ENCODE peak calls at places on chromosomes 3 and 15, in eight cellular contexts. One of them, this sample, is unnamed.

GRCh38 chr15:90126022-90126421 is 23.8 kb upstream of the IDH2 start:
- DNase-seq in Calu3: no peak
- DNase-seq in omental fat pad: no peak
- DNase-seq in GM13977: no peak
- DNase-seq in astrocyte of the spinal cord: no peak
- DNase-seq in cardiac fibroblast: no peak
- DNase-seq in A549: peak
- DNase-seq in RWPE1: no peak
- DNase-seq in this sample: no peak

GRCh38 chr3:127041264-127041820 is 58.4 kb downstream of the PLXNA1 start:
- DNase-seq in Calu3: no peak
- DNase-seq in omental fat pad: no peak
- DNase-seq in GM13977: no peak
- DNase-seq in astrocyte of the spinal cord: no peak
- DNase-seq in cardiac fibroblast: no peak
- DNase-seq in A549: no peak
- DNase-seq in RWPE1: no peak
- DNase-seq in this sample: no peak

GRCh38 chr3:148697311-148698189 is at the start of gene AGTR1:
- DNase-seq in Calu3: peak
- DNase-seq in omental fat pad: peak
- DNase-seq in GM13977: no peak
- DNase-seq in astrocyte of the spinal cord: peak
- DNase-seq in cardiac fibroblast: peak
- DNase-seq in A549: peak
- DNase-seq in RWPE1: no peak
- DNase-seq in this sample: peak

GRCh38 chr3:143084856-143085731 is 34.5 kb upstream of the CHST2 start:
- DNase-seq in Calu3: no peak
- DNase-seq in omental fat pad: no peak
- DNase-seq in GM13977: peak
- DNase-seq in astrocyte of the spinal cord: peak
- DNase-seq in cardiac fibroblast: peak
- DNase-seq in A549: peak
- DNase-seq in RWPE1: peak
- DNase-seq in this sample: peak

GRCh38 chr3:32428092-32429068 is 36.7 kb downstream of the CMTM7 start:
- DNase-seq in Calu3: no peak
- DNase-seq in omental fat pad: no peak
- DNase-seq in GM13977: peak
- DNase-seq in astrocyte of the spinal cord: no peak
- DNase-seq in cardiac fibroblast: no peak
- DNase-seq in A549: no peak
- DNase-seq in RWPE1: no peak
- DNase-seq in this sample: no peak

GRCh38 chr3:155302476-155302875 is 9.0 kb upstream of the STRIT1 start:
- DNase-seq in Calu3: no peak
- DNase-seq in omental fat pad: no peak
- DNase-seq in GM13977: no peak
- DNase-seq in astrocyte of the spinal cord: peak
- DNase-seq in cardiac fibroblast: peak
- DNase-seq in A549: peak
- DNase-seq in RWPE1: no peak
- DNase-seq in this sample: peak

GRCh38 chr3:134976948-134977347 is 181.9 kb downstream of the EPHB1 start:
- DNase-seq in Calu3: no peak
- DNase-seq in omental fat pad: no peak
- DNase-seq in GM13977: no peak
- DNase-seq in astrocyte of the spinal cord: no peak
- DNase-seq in cardiac fibroblast: no peak
- DNase-seq in A549: no peak
- DNase-seq in RWPE1: no peak
- DNase-seq in this sample: no peak

GRCh38 chr3:141505166-141505565 is 18.3 kb downstream of the RASA2 start:
- DNase-seq in Calu3: no peak
- DNase-seq in omental fat pad: no peak
- DNase-seq in GM13977: no peak
- DNase-seq in astrocyte of the spinal cord: no peak
- DNase-seq in cardiac fibroblast: no peak
- DNase-seq in A549: no peak
- DNase-seq in RWPE1: no peak
- DNase-seq in this sample: no peak

GRCh38 chr3:14523792-14524191 is 16.4 kb downstream of the GRIP2 start:
- DNase-seq in Calu3: no peak
- DNase-seq in omental fat pad: no peak
- DNase-seq in GM13977: no peak
- DNase-seq in astrocyte of the spinal cord: no peak
- DNase-seq in cardiac fibroblast: peak
- DNase-seq in A549: no peak
- DNase-seq in RWPE1: no peak
- DNase-seq in this sample: no peak

GRCh38 chr3:122984650-122985049 is 42.9 kb downstream of the SEMA5B start:
- DNase-seq in Calu3: no peak
- DNase-seq in omental fat pad: no peak
- DNase-seq in GM13977: no peak
- DNase-seq in astrocyte of the spinal cord: no peak
- DNase-seq in cardiac fibroblast: no peak
- DNase-seq in A549: no peak
- DNase-seq in RWPE1: no peak
- DNase-seq in this sample: no peak

GRCh38 chr3:117790256-117790987 is 1080.8 kb downstream of the TUSC7 start:
- DNase-seq in Calu3: no peak
- DNase-seq in omental fat pad: no peak
- DNase-seq in GM13977: no peak
- DNase-seq in astrocyte of the spinal cord: no peak
- DNase-seq in cardiac fibroblast: no peak
- DNase-seq in A549: no peak
- DNase-seq in RWPE1: no peak
- DNase-seq in this sample: no peak

GRCh38 chr3:177320765-177321247 is 123.5 kb upstream of the TBL1XR1 start:
- DNase-seq in Calu3: no peak
- DNase-seq in omental fat pad: no peak
- DNase-seq in GM13977: no peak
- DNase-seq in astrocyte of the spinal cord: no peak
- DNase-seq in cardiac fibroblast: peak
- DNase-seq in A549: no peak
- DNase-seq in RWPE1: no peak
- DNase-seq in this sample: peak

GRCh38 chr15:40114218-40114617 is 5.5 kb upstream of the BMF start:
- DNase-seq in Calu3: no peak
- DNase-seq in omental fat pad: no peak
- DNase-seq in GM13977: peak
- DNase-seq in astrocyte of the spinal cord: no peak
- DNase-seq in cardiac fibroblast: no peak
- DNase-seq in A549: no peak
- DNase-seq in RWPE1: no peak
- DNase-seq in this sample: no peak

GRCh38 chr15:40470423-40471104 is at the start of gene CHST14:
- DNase-seq in Calu3: peak
- DNase-seq in omental fat pad: no peak
- DNase-seq in GM13977: peak
- DNase-seq in astrocyte of the spinal cord: peak
- DNase-seq in cardiac fibroblast: peak
- DNase-seq in A549: peak
- DNase-seq in RWPE1: peak
- DNase-seq in this sample: peak

GRCh38 chr15:52790166-52790708 is at the start of gene ONECUT1:
- DNase-seq in Calu3: peak
- DNase-seq in omental fat pad: no peak
- DNase-seq in GM13977: peak
- DNase-seq in astrocyte of the spinal cord: peak
- DNase-seq in cardiac fibroblast: peak
- DNase-seq in A549: peak
- DNase-seq in RWPE1: peak
- DNase-seq in this sample: peak

GRCh38 chr3:102235679-102236078 is 199.1 kb upstream of the ZPLD1 start:
- DNase-seq in Calu3: no peak
- DNase-seq in omental fat pad: no peak
- DNase-seq in GM13977: no peak
- DNase-seq in astrocyte of the spinal cord: peak
- DNase-seq in cardiac fibroblast: no peak
- DNase-seq in A549: peak
- DNase-seq in RWPE1: peak
- DNase-seq in this sample: peak

GRCh38 chr3:99269606-99270355 is 368.3 kb upstream of the DCBLD2 start:
- DNase-seq in Calu3: no peak
- DNase-seq in omental fat pad: no peak
- DNase-seq in GM13977: no peak
- DNase-seq in astrocyte of the spinal cord: no peak
- DNase-seq in cardiac fibroblast: peak
- DNase-seq in A549: no peak
- DNase-seq in RWPE1: no peak
- DNase-seq in this sample: peak

GRCh38 chr15:53549697-53550315 is 209.7 kb downstream of the WDR72 start:
- DNase-seq in Calu3: peak
- DNase-seq in omental fat pad: no peak
- DNase-seq in GM13977: no peak
- DNase-seq in astrocyte of the spinal cord: no peak
- DNase-seq in cardiac fibroblast: no peak
- DNase-seq in A549: no peak
- DNase-seq in RWPE1: no peak
- DNase-seq in this sample: no peak

GRCh38 chr3:27629381-27629780 is 92.7 kb downstream of the EOMES start:
- DNase-seq in Calu3: no peak
- DNase-seq in omental fat pad: no peak
- DNase-seq in GM13977: no peak
- DNase-seq in astrocyte of the spinal cord: no peak
- DNase-seq in cardiac fibroblast: no peak
- DNase-seq in A549: no peak
- DNase-seq in RWPE1: no peak
- DNase-seq in this sample: no peak

GRCh38 chr3:33035596-33035995 is 61.4 kb downstream of the GLB1 start:
- DNase-seq in Calu3: no peak
- DNase-seq in omental fat pad: no peak
- DNase-seq in GM13977: no peak
- DNase-seq in astrocyte of the spinal cord: peak
- DNase-seq in cardiac fibroblast: peak
- DNase-seq in A549: peak
- DNase-seq in RWPE1: peak
- DNase-seq in this sample: peak

GRCh38 chr3:196711838-196712513 is at the start of the genes CEP19 and PIGX:
- DNase-seq in Calu3: peak
- DNase-seq in omental fat pad: peak
- DNase-seq in GM13977: peak
- DNase-seq in astrocyte of the spinal cord: peak
- DNase-seq in cardiac fibroblast: peak
- DNase-seq in A549: peak
- DNase-seq in RWPE1: peak
- DNase-seq in this sample: peak

GRCh38 chr15:94526071-94526689 is 294.8 kb downstream of the MCTP2 start:
- DNase-seq in Calu3: no peak
- DNase-seq in omental fat pad: no peak
- DNase-seq in GM13977: no peak
- DNase-seq in astrocyte of the spinal cord: no peak
- DNase-seq in cardiac fibroblast: no peak
- DNase-seq in A549: peak
- DNase-seq in RWPE1: peak
- DNase-seq in this sample: no peak
- TF ChIP-seq CTCF in Calu3: peak
- TF ChIP-seq CTCF in omental fat pad: no peak
- TF ChIP-seq CTCF in GM13977: peak
- TF ChIP-seq CTCF in astrocyte of the spinal cord: peak
- TF ChIP-seq CTCF in cardiac fibroblast: peak
- TF ChIP-seq CTCF in A549: no peak
- TF ChIP-seq CTCF in RWPE1: peak
- TF ChIP-seq CTCF in this sample: no peak

GRCh38 chr3:129938140-129938930 is 36.2 kb upstream of the TRH start:
- DNase-seq in Calu3: no peak
- DNase-seq in omental fat pad: no peak
- DNase-seq in GM13977: no peak
- DNase-seq in astrocyte of the spinal cord: no peak
- DNase-seq in cardiac fibroblast: no peak
- DNase-seq in A549: no peak
- DNase-seq in RWPE1: no peak
- DNase-seq in this sample: no peak
- TF ChIP-seq CTCF in Calu3: peak
- TF ChIP-seq CTCF in omental fat pad: no peak
- TF ChIP-seq CTCF in GM13977: no peak
- TF ChIP-seq CTCF in astrocyte of the spinal cord: no peak
- TF ChIP-seq CTCF in cardiac fibroblast: peak
- TF ChIP-seq CTCF in A549: no peak
- TF ChIP-seq CTCF in RWPE1: no peak
- TF ChIP-seq CTCF in this sample: peak

DNA sequence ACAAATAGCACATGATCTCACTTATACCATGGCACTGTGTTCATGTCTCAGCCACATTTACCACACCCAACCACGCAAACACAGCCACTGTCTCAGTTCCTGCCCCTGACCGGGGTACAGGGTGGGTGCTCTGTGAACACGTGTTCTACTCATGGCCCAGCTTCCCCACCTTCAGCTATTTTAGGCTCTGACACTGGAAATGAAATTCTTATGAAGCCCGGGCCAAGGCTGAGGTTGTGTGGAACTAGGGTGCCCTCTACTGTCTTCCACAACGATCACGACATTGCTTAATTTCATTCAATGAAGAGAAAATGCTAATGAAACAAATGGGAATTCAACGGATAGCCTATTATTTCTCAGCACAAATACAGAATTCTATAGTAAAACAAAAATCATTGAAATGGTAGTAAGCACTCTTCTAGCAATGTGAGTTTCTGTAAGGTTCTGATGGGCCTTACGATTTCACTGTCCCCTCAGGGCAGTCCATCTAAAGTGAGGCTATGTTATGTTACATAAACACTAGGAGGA is 2.1 kb upstream of the GABRA5 start:
- DNase-seq in Calu3: no peak
- DNase-seq in omental fat pad: no peak
- DNase-seq in GM13977: no peak
- DNase-seq in astrocyte of the spinal cord: peak
- DNase-seq in cardiac fibroblast: peak
- DNase-seq in A549: peak
- DNase-seq in RWPE1: peak
- DNase-seq in this sample: peak
- TF ChIP-seq CTCF in Calu3: no peak
- TF ChIP-seq CTCF in omental fat pad: no peak
- TF ChIP-seq CTCF in GM13977: peak
- TF ChIP-seq CTCF in astrocyte of the spinal cord: peak
- TF ChIP-seq CTCF in cardiac fibroblast: peak
- TF ChIP-seq CTCF in A549: peak
- TF ChIP-seq CTCF in RWPE1: peak
- TF ChIP-seq CTCF in this sample: peak

DNA sequence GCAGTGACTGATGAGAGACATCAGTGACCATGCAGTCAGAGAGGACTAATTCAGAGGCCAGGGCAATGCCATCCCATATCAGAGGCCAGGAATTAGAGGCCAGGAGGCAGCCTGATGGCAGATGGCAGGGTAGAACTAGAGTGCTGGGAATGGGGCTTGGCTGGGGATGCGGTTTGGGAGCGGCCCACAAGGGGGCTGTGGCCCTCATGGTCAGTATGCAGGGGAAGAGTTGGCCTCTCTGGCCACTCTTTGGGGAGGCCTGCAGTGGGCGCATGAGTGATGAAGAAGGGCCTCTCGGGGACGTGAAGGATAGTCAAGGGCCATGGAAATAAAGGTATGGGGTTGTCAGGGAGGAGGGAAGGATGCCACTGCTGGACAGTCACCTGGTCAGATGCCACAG is 101.7 kb downstream of the EEFSEC start:
- DNase-seq in Calu3: no peak
- DNase-seq in omental fat pad: no peak
- DNase-seq in GM13977: no peak
- DNase-seq in astrocyte of the spinal cord: no peak
- DNase-seq in cardiac fibroblast: no peak
- DNase-seq in A549: no peak
- DNase-seq in RWPE1: no peak
- DNase-seq in this sample: no peak
- TF ChIP-seq CTCF in Calu3: no peak
- TF ChIP-seq CTCF in omental fat pad: no peak
- TF ChIP-seq CTCF in GM13977: no peak
- TF ChIP-seq CTCF in astrocyte of the spinal cord: no peak
- TF ChIP-seq CTCF in cardiac fibroblast: no peak
- TF ChIP-seq CTCF in A549: no peak
- TF ChIP-seq CTCF in RWPE1: no peak
- TF ChIP-seq CTCF in this sample: no peak